ENCODE peak calls at places on chromosomes 16 and 17, in seven cellular contexts. Y is Karpas-422, T is upper lobe of right lung, K is HL-60, B is lower lobe of right lung, R is upper lobe of left lung, D is psoas muscle. A is an unnamed sample. For H3K27me3, the result is how much of the 10 kb centered on the place peaks cover.

GRCh38 chr16:25580071-25580470 is 111.7 kb upstream of the HS3ST4 start:
- DNase-seq in Y (no peak), T (no peak), K (no peak), B (no peak), R (no peak), D (no peak), A (no peak)

GRCh38 chr16:59259074-59259963 is 525.2 kb upstream of the GOT2 start:
- DNase-seq in Y (no peak), T (no peak), K (peak), B (no peak), R (no peak), D (no peak), A (no peak)

GRCh38 chr17:34076743-34077631 is 178.1 kb upstream of the CCL2 start:
- DNase-seq in Y (no peak), T (no peak), K (no peak), B (no peak), R (no peak), D (no peak), A (no peak)

GRCh38 chr16:85238233-85238647 is 126.0 kb upstream of the CIBAR2 start:
- DNase-seq in Y (no peak), T (peak), K (no peak), B (peak), R (peak), D (peak), A (no peak)

GRCh38 chr17:36808181-36808661 is 129.1 kb upstream of the LHX1 start:
- DNase-seq in Y (no peak), T (no peak), K (no peak), B (no peak), R (peak), D (no peak), A (no peak)

GRCh38 chr16:46961373-46962353 is 11.8 kb downstream of the DNAJA2 start:
- DNase-seq in Y (no peak), T (no peak), K (peak), B (no peak), R (no peak), D (no peak), A (no peak)

GRCh38 chr16:7257026-7257425 is 75.6 kb upstream of the RBFOX1 start:
- DNase-seq in Y (no peak), T (no peak), K (no peak), B (no peak), R (no peak), D (no peak), A (no peak)

GRCh38 chr17:78641666-78642065 is 64.5 kb upstream of the DNAH17 start:
- DNase-seq in Y (no peak), T (peak), K (no peak), B (no peak), R (no peak), D (no peak), A (no peak)

GRCh38 chr16:86151372-86151950 is 252.5 kb downstream of the IRF8 start:
- DNase-seq in Y (no peak), T (no peak), K (no peak), B (no peak), R (peak), D (no peak), A (no peak)

GRCh38 chr16:630815-631405 is at the start of gene WFIKKN1:
- DNase-seq in Y (no peak), T (peak), K (no peak), B (peak), R (peak), D (peak), A (no peak)

GRCh38 chr16:56408379-56409098 is 16.8 kb downstream of the AMFR start:
- DNase-seq in Y (no peak), T (no peak), K (no peak), B (no peak), R (no peak), D (no peak), A (no peak)

GRCh38 chr17:58335061-58335731 is 6.6 kb upstream of the TSPOAP1 start:
- DNase-seq in Y (peak), T (peak), K (peak), B (peak), R (no peak), D (no peak), A (peak)

GRCh38 chr17:76497699-76497978 is 3.6 kb downstream of the RHBDF2 start:
- DNase-seq in Y (no peak), T (no peak), K (no peak), B (no peak), R (no peak), D (no peak), A (no peak)

GRCh38 chr17:4162366-4162765 is 19.4 kb downstream of the CYB5D2 start:
- DNase-seq in Y (no peak), T (no peak), K (no peak), B (no peak), R (no peak), D (no peak), A (no peak)

GRCh38 chr17:57404073-57404472 is 147.8 kb downstream of the MSI2 start:
- DNase-seq in Y (peak), T (no peak), K (no peak), B (no peak), R (no peak), D (no peak), A (no peak)

GRCh38 chr16:64544859-64545258 is 577.0 kb downstream of the CDH11 start:
- DNase-seq in Y (peak), T (no peak), K (no peak), B (no peak), R (no peak), D (no peak), A (no peak)

GRCh38 chr16:10812352-10813122 is 6.1 kb downstream of the TVP23A start:
- DNase-seq in Y (no peak), T (no peak), K (no peak), B (no peak), R (no peak), D (no peak), A (no peak)

GRCh38 chr17:42274273-42274542 is 2.0 kb downstream of the STAT5B start:
- DNase-seq in Y (no peak), T (no peak), K (no peak), B (no peak), R (no peak), D (no peak), A (no peak)

GRCh38 chr17:70535986-70536385 is 366.7 kb downstream of the KCNJ2 start:
- DNase-seq in Y (no peak), T (no peak), K (no peak), B (no peak), R (no peak), D (no peak), A (no peak)

GRCh38 chr16:77748426-77748825 is 26.1 kb downstream of the NUDT7 start:
- DNase-seq in Y (no peak), T (no peak), K (no peak), B (no peak), R (no peak), D (no peak), A (no peak)

GRCh38 chr16:85004587-85005205 is 6.6 kb downstream of the ZDHHC7 start:
- DNase-seq in Y (no peak), T (peak), K (no peak), B (peak), R (no peak), D (peak), A (no peak)

GRCh38 chr17:75457047-75457654 is 716 bp downstream of the TMEM94 start:
- DNase-seq in Y (peak), T (peak), K (peak), B (peak), R (peak), D (peak), A (no peak)

GRCh38 chr17:58982626-58983025 is 124.1 kb downstream of the TRIM37 start:
- DNase-seq in Y (no peak), T (no peak), K (no peak), B (no peak), R (no peak), D (no peak), A (no peak)

DNA sequence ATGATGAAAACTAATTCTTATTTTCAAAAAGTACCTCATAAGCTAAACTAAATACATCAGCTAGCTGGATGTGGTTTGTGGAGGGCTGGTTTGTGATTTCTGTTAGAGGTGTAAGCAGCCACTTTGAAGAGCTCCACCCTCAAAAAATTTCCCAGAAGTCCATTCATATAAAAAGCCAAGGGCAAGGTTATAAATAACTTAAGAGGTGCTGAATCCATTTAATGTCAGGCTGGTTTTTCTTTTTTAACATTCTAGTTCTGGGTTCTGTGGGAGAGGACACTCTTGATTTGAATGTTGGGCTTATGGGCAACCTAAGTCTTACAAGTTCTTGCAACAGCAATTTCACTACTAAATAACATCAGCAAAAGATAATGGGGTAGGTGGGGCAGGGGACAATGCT is 3.4 kb upstream of the WIPI1 start:
- DNase-seq in Y (no peak), T (no peak), K (no peak), B (no peak), R (no peak), D (no peak), A (no peak)
- H3K4me3 ChIP-seq in Y (no peak), T (no peak), K (no peak), B (no peak), R (no peak), D (peak), A (no peak)

GRCh38 chr17:77540531-77540930 is 399.8 kb downstream of the SEC14L1 start:
- DNase-seq in Y (no peak), T (no peak), K (no peak), B (peak), R (peak), D (peak), A (no peak)
- H3K27me3 ChIP-seq in Y (under half), T (under half), K (under half), B (under half), R (under half), D (under half), A (under half)

GRCh38 chr16:82082543-82083244 is 47.6 kb downstream of the HSD17B2 start:
- DNase-seq in Y (no peak), T (no peak), K (no peak), B (no peak), R (no peak), D (no peak), A (no peak)
- H3K4me3 ChIP-seq in Y (no peak), T (no peak), K (no peak), B (no peak), R (no peak), D (no peak), A (no peak)

GRCh38 chr17:49910858-49911204 is 58.2 kb upstream of the DLX4 start:
- DNase-seq in Y (no peak), T (no peak), K (no peak), B (no peak), R (no peak), D (no peak), A (no peak)
- H3K27me3 ChIP-seq in Y (under half), T (half or more), K (under half), B (half or more), R (under half), D (under half), A (half or more)

GRCh38 chr16:88792078-88792550 is 7.1 kb upstream of the PIEZO1 start:
- DNase-seq in Y (no peak), T (no peak), K (no peak), B (no peak), R (no peak), D (peak), A (no peak)
- H3K4me3 ChIP-seq in Y (no peak), T (no peak), K (no peak), B (no peak), R (no peak), D (no peak), A (no peak)

A was measured in suprapubic skin.